ENCODE peak calls at places on chromosomes 6 and 20, in ten cellular contexts. E is lung microvascular endothelial cell; K is occipital lobe; S is KG1; N is ascending aorta; C is hippocampal formation; A is heart left ventricle; D is memory B cell; T is activated naive CD8-positive, alpha-beta T cell treated with anti-CD3 and anti-CD28 coated beads, Interleukin-2, amount 50 U/mL, for 16 hours; M is activated CD4-positive, alpha-beta T cell treated with anti-CD3 and anti-CD28 coated beads, Interleukin-2, amount 50 U/mL, for 48 hours. I is an unnamed sample.

GRCh38 chr20:20199338-20200160 is 147.2 kb downstream of the CFAP61 start:
- DNase-seq in S (no peak), M (no peak), C (no peak), N (no peak), D (no peak), K (no peak), A (no peak), E (no peak), T (no peak), I (no peak)

GRCh38 chr20:41426976-41427375 is 60.4 kb upstream of the EMILIN3 start:
- DNase-seq in E (no peak), S (no peak), M (no peak), A (no peak), N (no peak), C (no peak), D (no peak), K (no peak), T (no peak), I (no peak)

GRCh38 chr20:4671015-4671414 is 50.7 kb upstream of the PRND start:
- DNase-seq in D (no peak), M (no peak), C (no peak), N (no peak), A (no peak), S (no peak), E (peak), K (no peak), T (no peak), I (no peak)

GRCh38 chr6:2790588-2790987 is 25.4 kb downstream of the WRNIP1 start:
- DNase-seq in D (no peak), T (no peak), C (no peak), N (no peak), K (no peak), A (no peak), E (peak), S (no peak), M (no peak), I (no peak)

GRCh38 chr6:100160913-100161312 is 166.9 kb upstream of the MCHR2 start:
- DNase-seq in N (no peak), M (no peak), K (no peak), T (no peak), S (no peak), C (no peak), D (no peak), A (no peak), E (no peak), I (no peak)

GRCh38 chr6:133890941-133891813 is 2.3 kb downstream of the TCF21 start:
- DNase-seq in N (no peak), S (no peak), E (peak), A (peak), K (no peak), M (peak), C (no peak), D (peak), T (no peak), I (no peak)

GRCh38 chr20:3848565-3848964 is 1.9 kb downstream of the MAVS start:
- DNase-seq in N (no peak), A (no peak), T (no peak), C (no peak), E (no peak), K (no peak), M (no peak), D (no peak), S (no peak), I (no peak)

GRCh38 chr20:953742-954141 is 37.6 kb upstream of the ANGPT4 start:
- DNase-seq in E (no peak), C (no peak), K (no peak), T (no peak), S (no peak), M (peak), N (no peak), D (no peak), A (no peak), I (no peak)

GRCh38 chr6:158803733-158804143 is 15.4 kb downstream of the EZR start:
- DNase-seq in M (no peak), E (peak), A (no peak), S (peak), C (no peak), T (no peak), K (no peak), D (no peak), N (no peak), I (no peak)

GRCh38 chr6:12288844-12289654 is 1.1 kb upstream of the EDN1 start:
- DNase-seq in T (no peak), C (no peak), D (peak), N (no peak), A (peak), M (peak), E (peak), S (peak), K (no peak), I (peak)

GRCh38 chr20:992801-993535 is 9.1 kb downstream of the RSPO4 start:
- DNase-seq in T (no peak), D (no peak), M (no peak), E (no peak), A (no peak), K (no peak), C (no peak), S (no peak), N (no peak), I (no peak)

GRCh38 chr6:4466769-4467480 is 309.3 kb upstream of the CDYL start:
- DNase-seq in S (no peak), D (no peak), E (peak), M (no peak), C (no peak), T (no peak), N (no peak), A (no peak), K (no peak), I (no peak)

GRCh38 chr6:33847867-33848266 is 44.1 kb upstream of the MLN start:
- DNase-seq in D (no peak), A (no peak), C (no peak), T (no peak), M (no peak), E (no peak), N (no peak), K (no peak), S (no peak), I (no peak)

GRCh38 chr6:6332873-6333272 is 12.4 kb upstream of the F13A1 start:
- DNase-seq in T (no peak), E (no peak), S (no peak), M (no peak), D (no peak), N (no peak), A (no peak), C (no peak), K (no peak), I (no peak)

GRCh38 chr20:64156886-64157875 is 7.1 kb upstream of the MYT1 start:
- DNase-seq in M (no peak), C (no peak), N (no peak), D (no peak), A (no peak), S (no peak), T (no peak), K (no peak), E (no peak), I (no peak)

GRCh38 chr6:35370124-35370741 is 27.9 kb downstream of the PPARD start:
- DNase-seq in M (peak), N (peak), K (peak), D (no peak), T (no peak), C (peak), A (peak), E (peak), S (peak), I (peak)

GRCh38 chr20:939606-940005 is 23.5 kb upstream of the ANGPT4 start:
- DNase-seq in M (no peak), T (no peak), C (no peak), K (no peak), N (no peak), E (no peak), A (no peak), S (no peak), D (no peak), I (no peak)

GRCh38 chr20:12698817-12699216 is 310.0 kb upstream of the SPTLC3 start:
- DNase-seq in K (no peak), M (no peak), A (no peak), D (no peak), S (no peak), N (no peak), C (no peak), T (no peak), E (no peak), I (no peak)

GRCh38 chr20:54350415-54350814 is 125.0 kb upstream of the DOK5 start:
- DNase-seq in D (no peak), T (no peak), N (no peak), E (no peak), K (no peak), M (no peak), A (no peak), C (no peak), S (no peak), I (no peak)

GRCh38 chr6:158040051-158040803 is 58.6 kb downstream of the SYNJ2 start:
- DNase-seq in C (no peak), M (peak), T (no peak), S (peak), K (no peak), A (no peak), D (no peak), E (peak), N (no peak), I (no peak)

GRCh38 chr20:34065260-34065659 is 46.8 kb downstream of the EIF2S2 start:
- DNase-seq in C (no peak), K (no peak), D (no peak), S (no peak), M (no peak), E (peak), N (no peak), A (no peak), T (no peak), I (no peak)

GRCh38 chr6:90131614-90132423 is 164.8 kb downstream of the BACH2 start:
- DNase-seq in M (no peak), T (no peak), A (peak), S (no peak), E (no peak), N (peak), C (no peak), D (no peak), K (no peak), I (no peak)

GRCh38 chr6:22108199-22108598 is 188.6 kb downstream of the PRL start:
- DNase-seq in T (no peak), K (no peak), S (no peak), A (no peak), N (no peak), E (no peak), M (no peak), C (no peak), D (no peak), I (no peak)

GRCh38 chr6:161480416-161481165 is 206.7 kb upstream of the AGPAT4 start:
- DNase-seq in S (no peak), K (no peak), N (no peak), T (no peak), C (peak), M (no peak), D (no peak), A (no peak), E (no peak), I (no peak)

GRCh38 chr20:32971703-32972161 is 32.5 kb downstream of the SUN5 start:
- DNase-seq in K (no peak), S (no peak), T (no peak), C (no peak), A (peak), N (no peak), E (no peak), M (peak), D (peak), I (no peak)

GRCh38 chr6:111553580-111553979 is 52.1 kb downstream of the TRAF3IP2 start:
- DNase-seq in K (no peak), S (no peak), M (no peak), C (no peak), A (no peak), T (no peak), N (no peak), E (peak), D (no peak), I (no peak)

GRCh38 chr20:56249244-56249955 is 868 bp downstream of the MC3R start:
- DNase-seq in E (peak), D (no peak), M (peak), S (peak), A (no peak), C (no peak), N (no peak), T (no peak), K (no peak), I (peak)

GRCh38 chr20:36311854-36312723 is 6.0 kb downstream of the DLGAP4 start:
- DNase-seq in C (no peak), D (no peak), K (no peak), M (no peak), N (no peak), T (no peak), A (no peak), S (no peak), E (no peak), I (no peak)

GRCh38 chr6:164927288-164928040 is 381.9 kb downstream of the C6orf118 start:
- DNase-seq in N (no peak), A (peak), T (no peak), S (peak), M (peak), K (peak), E (peak), D (peak), C (peak), I (peak)

GRCh38 chr20:62362991-62363919 is 3.9 kb downstream of the LAMA5 start:
- DNase-seq in S (no peak), K (no peak), C (no peak), M (no peak), D (no peak), T (no peak), E (peak), N (no peak), A (peak), I (no peak)

GRCh38 chr6:108914235-108915022 is 66.2 kb downstream of the ARMC2 start:
- DNase-seq in S (no peak), D (peak), N (no peak), K (no peak), C (no peak), A (no peak), T (no peak), E (no peak), M (peak), I (no peak)

GRCh38 chr6:144377586-144377985 is 92.5 kb downstream of the UTRN start:
- DNase-seq in A (no peak), M (no peak), C (no peak), N (no peak), S (no peak), T (no peak), D (no peak), K (no peak), E (peak), I (no peak)

GRCh38 chr20:33945391-33946079 is 48.2 kb upstream of the RALY start:
- DNase-seq in M (no peak), D (no peak), N (no peak), C (peak), T (no peak), K (peak), E (peak), A (no peak), S (no peak), I (no peak)

GRCh38 chr20:63567382-63568169 is 6.5 kb downstream of the HELZ2 start:
- DNase-seq in K (no peak), M (peak), C (no peak), A (no peak), T (no peak), E (peak), N (no peak), S (peak), D (peak), I (peak)

GRCh38 chr6:107337342-107337741 is 122.0 kb downstream of the PDSS2 start:
- DNase-seq in E (no peak), T (no peak), N (no peak), D (no peak), K (no peak), A (no peak), M (no peak), S (no peak), C (no peak), I (no peak)

GRCh38 chr20:34299925-34300806 is 3.0 kb downstream of the AHCY start:
- DNase-seq in K (no peak), C (no peak), S (no peak), N (no peak), M (no peak), A (no peak), T (no peak), D (no peak), E (no peak), I (no peak)

GRCh38 chr6:155244434-155244833 is 19.4 kb upstream of the CLDN20 start:
- DNase-seq in A (no peak), T (no peak), M (no peak), N (no peak), C (no peak), S (no peak), D (no peak), K (no peak), E (no peak), I (no peak)

I was measured in stimulated activated naive B cell treated with anti-CD40 and anti-IgM and Interleukin-4, amounts not matched to agents 10 μg/mL and 1 μg/mL and 100 μg/mL, for 72 hours.